ENCODE peak calls at places on chromosomes 13 and 19, in six cellular contexts. S, H, X, W, V and G are unnamed samples.
A peak's percentile ranks its signal among the peaks of the same experiment; 100 is the strongest.

GRCh38 chr19:449916-450315 is 10.9 kb downstream of the SHC2 start:
- DNase-seq in H (no peak), S (no peak), V (no peak), X (no peak), W (no peak), G (no peak)

GRCh38 chr19:22116760-22117159 is 64.5 kb downstream of the ZNF257 start:
- DNase-seq in V (no peak), W (no peak), S (no peak), H (no peak), X (no peak), G (no peak)

GRCh38 chr19:54903303-54903702 is 2.6 kb upstream of the NCR1 start:
- DNase-seq in V (no peak), S (no peak), H (no peak), X (no peak), W (no peak), G (no peak)

GRCh38 chr19:45577111-45577905 is 7.3 kb downstream of the OPA3 start:
- DNase-seq in W (peak; percentile 73), H (peak; percentile 65), X (peak; percentile 30), V (no peak), S (peak; percentile 61), G (peak; percentile 87)

GRCh38 chr13:27065582-27065981 is 106.0 kb downstream of the USP12 start:
- DNase-seq in H (no peak), X (no peak), V (no peak), W (no peak), S (no peak), G (no peak)

GRCh38 chr19:15120135-15121026 is 13.2 kb downstream of the SYDE1 start:
- DNase-seq in H (no peak), S (no peak), X (no peak), W (no peak), V (no peak), G (no peak)

GRCh38 chr19:18469245-18470107 is 31.5 kb upstream of the ISYNA1 start:
- DNase-seq in X (peak; percentile 59), V (no peak), W (peak; percentile 73), H (no peak), S (no peak), G (peak; percentile 80)

GRCh38 chr13:102830646-102831045 is 15.2 kb upstream of the ERCC5 start:
- DNase-seq in X (no peak), H (peak; percentile 67), S (no peak), W (peak; percentile 40), V (no peak), G (no peak)

GRCh38 chr13:95833713-95834112 is 156.8 kb downstream of the DNAJC3 start:
- DNase-seq in H (no peak), X (no peak), S (no peak), V (no peak), W (no peak), G (peak; percentile 43)

GRCh38 chr19:49361438-49362047 is 673 bp downstream of the TEAD2 start:
- DNase-seq in H (peak; percentile 83), X (peak; percentile 68), S (peak; percentile 32), V (no peak), W (peak; percentile 86), G (peak; percentile 91)

GRCh38 chr13:35961002-35961401 is 170.2 kb downstream of the DCLK1 start:
- DNase-seq in H (no peak), S (no peak), X (no peak), V (no peak), W (no peak), G (no peak)

GRCh38 chr19:49653466-49653806 is 11.4 kb downstream of the SCAF1 start:
- DNase-seq in V (no peak), X (no peak), H (no peak), S (no peak), W (no peak), G (no peak)

GRCh38 chr19:55283548-55284393 is at the start of gene BRSK1:
- DNase-seq in H (no peak), V (peak; percentile 54), X (peak; percentile 61), S (no peak), W (peak; percentile 38), G (peak; percentile 70)

GRCh38 chr19:23771761-23772667 is 13.3 kb upstream of the ZNF681 start:
- DNase-seq in H (no peak), V (no peak), S (no peak), X (no peak), W (no peak), G (no peak)

GRCh38 chr13:79637086-79637763 is 156.3 kb downstream of the NDFIP2 start:
- DNase-seq in V (no peak), H (no peak), S (no peak), X (no peak), W (peak; percentile 74), G (peak; percentile 88)

GRCh38 chr19:1026189-1027019 is at the start of gene CNN2:
- DNase-seq in V (no peak), X (peak; percentile 72), S (no peak), H (peak; percentile 91), W (peak; percentile 90), G (peak; percentile 95)

GRCh38 chr13:29674532-29674931 is 79.0 kb upstream of the SLC7A1 start:
- DNase-seq in H (no peak), W (no peak), V (no peak), X (no peak), S (no peak), G (no peak)

GRCh38 chr19:45900661-45901431 is 1.6 kb downstream of the MYPOP start:
- DNase-seq in X (no peak), H (no peak), S (no peak), W (no peak), V (no peak), G (no peak)

GRCh38 chr19:31616031-31616430 is 266.8 kb upstream of the TSHZ3 start:
- DNase-seq in H (no peak), V (no peak), S (no peak), X (no peak), W (no peak), G (no peak)

GRCh38 chr19:12723383-12723642 is 419 bp downstream of the TNPO2 start:
- DNase-seq in X (no peak), V (no peak), H (no peak), W (no peak), S (no peak), G (no peak)

GRCh38 chr13:98915563-98916348 is 62.1 kb downstream of the DOCK9 start:
- DNase-seq in W (no peak), X (no peak), H (no peak), V (no peak), S (no peak), G (no peak)

GRCh38 chr13:73683746-73684145 is 450.5 kb downstream of the KLF12 start:
- DNase-seq in S (no peak), W (no peak), V (no peak), H (no peak), X (no peak), G (no peak)

GRCh38 chr13:105991622-105992254 is 543.7 kb downstream of the EFNB2 start:
- DNase-seq in V (peak; percentile 63), H (no peak), S (no peak), X (no peak), W (peak; percentile 90), G (no peak)

GRCh38 chr19:45249261-45250033 is 1.6 kb upstream of the MARK4 start:
- DNase-seq in S (no peak), W (no peak), X (no peak), H (no peak), V (no peak), G (no peak)

GRCh38 chr13:94454906-94455305 is 24.6 kb downstream of the DCT start:
- DNase-seq in S (no peak), H (no peak), X (no peak), V (no peak), W (no peak), G (no peak)

GRCh38 chr13:48782429-48782840 is 128.7 kb downstream of the CYSLTR2 start:
- DNase-seq in W (peak; percentile 26), S (no peak), V (no peak), X (no peak), H (no peak), G (no peak)

GRCh38 chr19:41705393-41706174 is 2.8 kb upstream of the CEACAM5 start:
- DNase-seq in X (no peak), S (no peak), W (peak; percentile 45), H (peak; percentile 52), V (no peak), G (no peak)

GRCh38 chr13:25980255-25980654 is 71.6 kb downstream of the SHISA2 start:
- DNase-seq in H (no peak), X (no peak), V (peak; percentile 28), S (no peak), W (no peak), G (peak; percentile 50)

GRCh38 chr19:42322305-42322704 is 3.1 kb upstream of the MEGF8 start:
- DNase-seq in S (no peak), H (no peak), V (no peak), W (no peak), X (no peak), G (no peak)

GRCh38 chr19:17394891-17395415 is 957 bp upstream of the CCDC194 start:
- DNase-seq in V (no peak), H (peak; percentile 64), W (no peak), X (no peak), S (no peak), G (peak; percentile 51)

GRCh38 chr19:35560677-35561076 is 2.8 kb downstream of the ATP4A start:
- DNase-seq in V (no peak), S (no peak), X (no peak), H (no peak), W (peak; percentile 73), G (no peak)

GRCh38 chr19:46849610-46850009 is 1.0 kb downstream of the AP2S1 start:
- DNase-seq in S (no peak), X (no peak), W (no peak), V (no peak), H (no peak), G (no peak)